ENCODE peak calls at places on chromosomes 1 and 21, in four cellular contexts. X is ascending aorta; H is pancreas; G is stimulated activated CD4-positive, alpha-beta T cell treated with anti-CD3 and anti-CD28 coated beads, Interleukin-15, amount 100 ng/mL, for 1 hour. L is an unnamed sample.

GRCh38 chr21:32826317-32827167 is 55.0 kb upstream of the PAXBP1 start:
- DNase-seq in H (no peak), G (no peak), X (no peak), L (no peak)

GRCh38 chr1:108119500-108119899 is 80.6 kb downstream of the SLC25A24 start:
- DNase-seq in G (no peak), X (no peak), H (no peak), L (no peak)

GRCh38 chr21:37276377-37276776 is 9.2 kb upstream of the VPS26C start:
- DNase-seq in X (no peak), G (no peak), H (no peak), L (no peak)

GRCh38 chr1:116396769-116397168 is 23.7 kb downstream of the ATP1A1 start:
- DNase-seq in X (no peak), H (no peak), G (no peak), L (no peak)

GRCh38 chr1:115258302-115258866 is 79.7 kb downstream of the NGF start:
- DNase-seq in X (peak), G (no peak), H (no peak), L (no peak)

GRCh38 chr21:34801519-34802132 is 132.8 kb downstream of the CLIC6 start:
- DNase-seq in H (no peak), G (no peak), X (peak), L (no peak)

GRCh38 chr21:43352568-43353281 is 74.2 kb downstream of the SIK1 start:
- DNase-seq in X (no peak), G (no peak), H (no peak), L (no peak)

GRCh38 chr1:68377098-68377497 is 72.7 kb downstream of the RPE65 start:
- DNase-seq in G (no peak), H (no peak), X (no peak), L (no peak)

GRCh38 chr21:44085491-44086321 is 21.5 kb upstream of the PWP2 start:
- DNase-seq in X (peak), G (no peak), H (peak), L (no peak)

GRCh38 chr1:12276225-12276624 is 46.4 kb downstream of the VPS13D start:
- DNase-seq in X (no peak), G (no peak), H (no peak), L (no peak)

GRCh38 chr1:204475651-204476432 is 18.8 kb downstream of the PIK3C2B start:
- DNase-seq in X (no peak), H (no peak), G (no peak), L (no peak)

GRCh38 chr1:13667696-13668095 is 32.3 kb upstream of the PRDM2 start:
- DNase-seq in X (no peak), H (no peak), G (no peak), L (no peak)

GRCh38 chr1:203652718-203653461 is 26.3 kb downstream of the ATP2B4 start:
- DNase-seq in X (no peak), H (no peak), G (no peak), L (no peak)

GRCh38 chr1:93595266-93595665 is 86.4 kb downstream of the BCAR3 start:
- DNase-seq in H (no peak), X (no peak), G (no peak), L (no peak)

GRCh38 chr1:154745286-154745731 is 124.8 kb downstream of the KCNN3 start:
- DNase-seq in G (no peak), X (no peak), H (no peak), L (no peak)

GRCh38 chr1:167526659-167527383 is 8.5 kb upstream of the CD247 start:
- DNase-seq in X (no peak), H (no peak), G (no peak), L (no peak)

GRCh38 chr1:89911186-89911976 is 83.5 kb upstream of the ZNF326 start:
- DNase-seq in G (no peak), H (no peak), X (no peak), L (no peak)

GRCh38 chr21:20729376-20729775 is 268.8 kb upstream of the NCAM2 start:
- DNase-seq in G (no peak), H (no peak), X (no peak), L (no peak)

GRCh38 chr1:210342986-210343780 is 14.5 kb downstream of the HHAT start:
- DNase-seq in H (no peak), G (no peak), X (no peak), L (no peak)

GRCh38 chr1:58255192-58255591 is 291.3 kb downstream of the OMA1 start:
- DNase-seq in X (no peak), H (no peak), G (no peak), L (no peak)

GRCh38 chr1:91014475-91014874 is 7.4 kb downstream of the ZNF644 start:
- DNase-seq in H (no peak), G (no peak), X (no peak), L (no peak)

GRCh38 chr1:35807614-35808375 is at the start of gene AGO4:
- DNase-seq in G (no peak), X (peak), H (peak), L (no peak)

GRCh38 chr1:180170569-180170968 is 15.9 kb downstream of the QSOX1 start:
- DNase-seq in G (no peak), X (no peak), H (no peak), L (no peak)

GRCh38 chr1:204288061-204288588 is 71.6 kb downstream of the PLEKHA6 start:
- DNase-seq in G (no peak), X (no peak), H (peak), L (no peak)

GRCh38 chr1:92736395-92736794 is 48.5 kb downstream of the EVI5 start:
- DNase-seq in H (no peak), G (no peak), X (no peak), L (no peak)